ENCODE peak calls at places on chromosomes 7 and 10, in seven cellular contexts. Y, J, A, V, B, R and Z are unnamed samples.

GRCh38 chr7:144842377-144842851 is 6.6 kb upstream of the TPK1 start:
- DNase-seq in A (no peak), B (peak; percentile 80), Y (peak; percentile 66), J (peak; percentile 24), V (no peak), R (peak; percentile 38), Z (no peak)

GRCh38 chr7:128909605-128910568 is 622 bp downstream of the KCP start:
- DNase-seq in J (no peak), Y (peak; percentile 70), R (no peak), A (no peak), B (no peak), V (peak; percentile 42), Z (peak; percentile 64)

GRCh38 chr10:73802276-73802991 is 9.0 kb downstream of the NDST2 start:
- DNase-seq in J (no peak), R (no peak), A (no peak), V (no peak), Y (no peak), B (no peak), Z (no peak)

GRCh38 chr7:89837515-89837914 is 316.8 kb upstream of the STEAP1 start:
- DNase-seq in A (no peak), B (no peak), Y (peak; percentile 40), J (peak; percentile 5), V (peak; percentile 11), R (no peak), Z (no peak)

GRCh38 chr7:103528152-103528551 is 82.1 kb upstream of the SLC26A5 start:
- DNase-seq in Y (no peak), B (no peak), R (no peak), J (no peak), A (no peak), V (no peak), Z (no peak)

GRCh38 chr10:127462643-127463295 is 86.3 kb upstream of the NPS start:
- DNase-seq in A (no peak), B (peak; percentile 52), R (no peak), V (no peak), J (peak; percentile 1), Y (no peak), Z (no peak)

GRCh38 chr7:151122794-151123484 is 36.7 kb downstream of the AGAP3 start:
- DNase-seq in Y (no peak), V (no peak), A (no peak), B (no peak), R (no peak), J (no peak), Z (no peak)

GRCh38 chr7:111855161-111855841 is 293.0 kb upstream of the IMMP2L start:
- DNase-seq in J (peak; percentile 48), V (peak; percentile 53), B (peak; percentile 72), A (no peak), Y (peak; percentile 59), R (peak; percentile 40), Z (no peak)

GRCh38 chr10:124879136-124879535 is 62.8 kb upstream of the ZRANB1 start:
- DNase-seq in B (no peak), A (no peak), R (no peak), Y (no peak), V (no peak), J (no peak), Z (no peak)

GRCh38 chr7:106376026-106376799 is 91.4 kb upstream of the NAMPT start:
- DNase-seq in A (no peak), R (no peak), B (no peak), V (no peak), J (no peak), Y (no peak), Z (no peak)

GRCh38 chr7:71865169-71865568 is 547.0 kb downstream of the CALN1 start:
- DNase-seq in R (no peak), V (no peak), J (no peak), Y (no peak), A (no peak), B (no peak), Z (no peak)

GRCh38 chr7:73980206-73980605 is 47.8 kb upstream of the ELN start:
- DNase-seq in B (no peak), R (peak; percentile 11), V (no peak), Y (no peak), A (no peak), J (no peak), Z (no peak)

GRCh38 chr7:262251-262572 is 27.8 kb upstream of the FOXL3 start:
- DNase-seq in J (no peak), B (no peak), Y (no peak), A (no peak), R (no peak), V (no peak), Z (no peak)

GRCh38 chr10:70652761-70653657 is 19.3 kb upstream of the ADAMTS14 start:
- DNase-seq in B (peak; percentile 38), J (peak; percentile 94), R (peak; percentile 25), Y (no peak), V (peak; percentile 100), A (no peak), Z (peak; percentile 16)

GRCh38 chr10:5813341-5814109 is at the start of gene GDI2:
- DNase-seq in Y (peak; percentile 98), V (peak; percentile 93), A (peak; percentile 95), R (peak; percentile 94), J (peak; percentile 98), B (peak; percentile 98), Z (peak; percentile 96)

GRCh38 chr10:7199152-7199760 is 211.6 kb downstream of the SFMBT2 start:
- DNase-seq in V (peak; percentile 83), R (no peak), B (no peak), A (no peak), J (no peak), Y (no peak), Z (no peak)

GRCh38 chr10:92916433-92916832 is 68.1 kb downstream of the EXOC6 start:
- DNase-seq in V (no peak), A (no peak), R (no peak), Y (peak; percentile 28), J (no peak), B (no peak), Z (no peak)

GRCh38 chr10:97928897-97929296 is 79.3 kb downstream of the GOLGA7B start:
- DNase-seq in R (no peak), V (no peak), Y (peak; percentile 19), J (no peak), A (no peak), B (no peak), Z (no peak)

GRCh38 chr10:82942572-82943091 is 1067.6 kb downstream of the NRG3 start:
- DNase-seq in A (no peak), J (no peak), V (peak; percentile 71), R (peak; percentile 29), B (peak; percentile 1), Y (no peak), Z (no peak)

GRCh38 chr7:73749931-73750776 is 11.6 kb upstream of the ABHD11 start:
- DNase-seq in R (no peak), J (no peak), A (no peak), Y (no peak), B (peak; percentile 68), V (no peak), Z (no peak)

GRCh38 chr7:100794741-100795140 is 32.6 kb downstream of the EPHB4 start:
- DNase-seq in R (no peak), A (no peak), V (no peak), J (no peak), Y (no peak), B (no peak), Z (no peak)

GRCh38 chr7:3725145-3725544 is 424.1 kb downstream of the SDK1 start:
- DNase-seq in Y (no peak), B (no peak), A (no peak), R (no peak), V (no peak), J (no peak), Z (no peak)

GRCh38 chr10:31936933-31937332 is 8.3 kb upstream of the ARHGAP12 start:
- DNase-seq in R (no peak), A (no peak), Y (no peak), B (peak; percentile 11), J (peak; percentile 81), V (no peak), Z (no peak)

GRCh38 chr10:103752680-103753248 is 102.6 kb downstream of the SH3PXD2A start:
- DNase-seq in B (peak; percentile 80), V (no peak), A (no peak), Y (peak; percentile 51), R (no peak), J (no peak), Z (no peak)
- TF ChIP-seq CTCF in B (peak; percentile 69), V (peak; percentile 71), A (peak; percentile 90), Y (peak; percentile 90), R (peak; percentile 52), J (peak; percentile 78), Z (peak; percentile 58)

GRCh38 chr10:14648042-14648765 is 126.5 kb downstream of the FAM107B start:
- DNase-seq in A (peak; percentile 52), Y (peak; percentile 93), V (peak; percentile 81), J (peak; percentile 82), B (peak; percentile 77), R (peak; percentile 76), Z (peak; percentile 19)
- H3K4me3 ChIP-seq in A (peak overlapping the region; percentile 41), Y (no peak overlapping the region), V (no peak overlapping the region), J (no peak overlapping the region), B (no peak overlapping the region), R (no peak overlapping the region), Z (no peak overlapping the region)

GRCh38 chr7:69699949-69700715 is 101.9 kb downstream of the AUTS2 start:
- DNase-seq in A (no peak), Y (no peak), B (no peak), R (no peak), J (no peak), V (peak; percentile 15), Z (no peak)

GRCh38 chr7:69703099-69703498 is 104.8 kb downstream of the AUTS2 start:
- DNase-seq in B (no peak), Y (no peak), J (no peak), V (peak; percentile 75), R (no peak), A (no peak), Z (no peak)

GRCh38 chr7:69706070-69706469 is 107.8 kb downstream of the AUTS2 start:
- DNase-seq in B (no peak), R (no peak), Y (no peak), J (no peak), V (no peak), A (no peak), Z (no peak)

GRCh38 chr7:69701241-69701741 is 103.0 kb downstream of the AUTS2 start:
- DNase-seq in J (no peak), A (no peak), V (no peak), Y (no peak), B (no peak), R (no peak), Z (no peak)

GRCh38 chr7:69702357-69702756 is 104.1 kb downstream of the AUTS2 start:
- DNase-seq in J (no peak), R (no peak), A (no peak), B (no peak), V (no peak), Y (no peak), Z (no peak)
- H3K4me1 ChIP-seq in J (no peaks in the 10 kb centered on the region), R (no peaks in the 10 kb centered on the region), A (no peaks in the 10 kb centered on the region), B (no peaks in the 10 kb centered on the region), V (no peaks in the 10 kb centered on the region), Y (peaks cover 18% of the 10 kb centered on the region), Z (no peaks in the 10 kb centered on the region)

DNA sequence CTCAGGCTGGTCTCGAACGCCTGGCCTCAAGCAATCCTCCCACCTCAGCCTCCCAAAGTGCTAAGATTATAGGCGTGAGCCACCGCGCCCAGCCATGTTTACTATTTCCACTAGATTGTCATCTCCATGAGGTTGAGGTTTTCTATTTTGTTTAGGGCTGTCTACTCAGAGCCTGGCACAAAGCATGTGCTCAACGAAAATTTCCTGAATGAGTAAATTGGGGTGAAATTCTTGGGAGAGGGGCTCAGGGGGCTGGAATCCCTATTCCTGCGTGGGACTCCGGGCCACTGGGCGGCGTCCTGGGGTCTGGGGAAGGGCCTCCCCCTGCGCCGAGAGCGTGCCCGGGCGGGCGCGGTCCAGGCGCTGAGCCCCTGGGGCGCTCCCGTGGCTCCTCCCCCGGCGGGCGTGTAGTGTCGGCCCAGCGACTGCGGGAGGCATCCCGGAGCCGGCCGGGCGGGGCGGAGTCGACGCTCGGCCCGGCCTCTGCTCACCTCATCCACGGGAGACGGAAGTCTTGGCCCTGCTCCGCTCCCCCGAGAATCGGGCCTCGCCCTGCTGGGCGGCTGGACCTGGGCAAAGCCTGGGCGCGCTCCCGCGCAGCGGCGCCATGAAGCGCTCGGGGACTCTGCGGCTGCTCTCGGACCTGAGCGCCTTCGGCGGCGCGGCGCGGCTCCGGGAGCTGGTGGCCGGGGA is at the start of gene HPS6:
- DNase-seq in B (peak; percentile 92), R (peak; percentile 87), A (peak; percentile 85), J (peak; percentile 93), V (peak; percentile 86), Y (peak; percentile 85), Z (peak; percentile 90)
- TF ChIP-seq CTCF in B (peak; percentile 22), R (peak; percentile 11), A (no peak), J (peak; percentile 14), V (peak; percentile 16), Y (no peak), Z (no peak)